ENCODE peak calls at places on chromosomes 2 and 18, in five cellular contexts. Q is fibroblast of the aortic adventitia; G is activated T-cell treated with anti-CD3 and anti-CD28 coated beads, Interleukin-2, amount 50 U/mL, for 48 hours; P is head of caudate nucleus; B is A172. N is an unnamed sample.

GRCh38 chr2:174263989-174264388 is 15.7 kb upstream of the OLA1 start:
- DNase-seq in Q (peak), G (no peak), P (no peak), B (peak), N (no peak)

GRCh38 chr2:85584857-85585780 is 888 bp downstream of the VAMP5 start:
- DNase-seq in Q (peak), G (peak), P (no peak), B (peak), N (no peak)

GRCh38 chr2:239960929-239961661 is 64.0 kb downstream of the NDUFA10 start:
- DNase-seq in Q (no peak), G (no peak), P (no peak), B (no peak), N (no peak)

GRCh38 chr2:142849818-142850217 is 27.6 kb upstream of the KYNU start:
- DNase-seq in Q (no peak), G (no peak), P (no peak), B (no peak), N (no peak)

GRCh38 chr2:131567891-131568290 is 40.2 kb downstream of the CCDC74A start:
- DNase-seq in Q (no peak), G (no peak), P (no peak), B (no peak), N (no peak)

GRCh38 chr2:202116686-202117085 is 43.6 kb downstream of the KIAA2012 start:
- DNase-seq in Q (no peak), G (no peak), P (no peak), B (no peak), N (no peak)

GRCh38 chr2:176124358-176125214 is 2.1 kb downstream of the HOXD9 start:
- DNase-seq in Q (no peak), G (peak), P (no peak), B (no peak), N (no peak)

GRCh38 chr2:178194600-178195389 is 483 bp downstream of the OSBPL6 start:
- DNase-seq in Q (peak), G (peak), P (peak), B (peak), N (no peak)

GRCh38 chr2:74221091-74221490 is 22.7 kb downstream of the MTHFD2 start:
- DNase-seq in Q (no peak), G (no peak), P (no peak), B (no peak), N (no peak)

GRCh38 chr2:173056705-173057368 is 18.8 kb upstream of the MAP3K20 start:
- DNase-seq in Q (no peak), G (no peak), P (no peak), B (no peak), N (no peak)

GRCh38 chr2:57407742-57408343 is 638.8 kb upstream of the VRK2 start:
- DNase-seq in Q (no peak), G (no peak), P (no peak), B (no peak), N (no peak)

GRCh38 chr2:20457027-20457426 is 10.2 kb downstream of the RHOB start:
- DNase-seq in Q (peak), G (peak), P (no peak), B (no peak), N (no peak)

GRCh38 chr2:165793779-165794519 is at the start of gene GALNT3:
- DNase-seq in Q (no peak), G (peak), P (peak), B (no peak), N (peak)

GRCh38 chr18:54822872-54823845 is 5.1 kb upstream of the RAB27B start:
- DNase-seq in Q (peak), G (no peak), P (no peak), B (peak), N (no peak)

GRCh38 chr2:26469092-26469710 is 8.7 kb downstream of the OTOF start:
- DNase-seq in Q (peak), G (peak), P (peak), B (peak), N (peak)

GRCh38 chr2:64988420-64989125 is 626 bp upstream of the SLC1A4 start:
- DNase-seq in Q (peak), G (peak), P (peak), B (peak), N (peak)

GRCh38 chr18:79887181-79888000 is 64.1 kb downstream of the SLC66A2 start:
- DNase-seq in Q (no peak), G (peak), P (no peak), B (no peak), N (no peak)